ENCODE peak calls at places on chromosomes 6 and 20, in seven cellular contexts. U, O, D, S, J, B and Z are unnamed samples.

GRCh38 chr20:32114305-32114960 is 4.9 kb downstream of the TM9SF4 start:
- DNase-seq in U (no peak), O (no peak), D (no peak), S (no peak), J (no peak), B (no peak), Z (no peak)

GRCh38 chr6:90411292-90411781 is 114.7 kb upstream of the BACH2 start:
- DNase-seq in U (peak), O (no peak), D (no peak), S (no peak), J (no peak), B (peak), Z (no peak)

GRCh38 chr6:6916598-6916997 is 191.2 kb upstream of the RREB1 start:
- DNase-seq in U (no peak), O (no peak), D (no peak), S (no peak), J (peak), B (no peak), Z (no peak)

GRCh38 chr20:33832113-33832853 is 21.1 kb downstream of the CHMP4B start:
- DNase-seq in U (no peak), O (no peak), D (peak), S (no peak), J (no peak), B (no peak), Z (no peak)

GRCh38 chr6:125584468-125584939 is 164.9 kb upstream of the HEY2 start:
- DNase-seq in U (no peak), O (peak), D (peak), S (no peak), J (no peak), B (no peak), Z (no peak)

GRCh38 chr20:4161447-4162251 is 146.3 kb upstream of the RNF24 start:
- DNase-seq in U (no peak), O (no peak), D (no peak), S (no peak), J (no peak), B (no peak), Z (no peak)

GRCh38 chr6:48486876-48487275 is 375.9 kb upstream of the PTCHD4 start:
- DNase-seq in U (no peak), O (no peak), D (no peak), S (no peak), J (no peak), B (no peak), Z (no peak)

GRCh38 chr6:149107973-149108372 is 209.5 kb upstream of the TAB2 start:
- DNase-seq in U (no peak), O (no peak), D (no peak), S (no peak), J (no peak), B (no peak), Z (no peak)

GRCh38 chr6:42368156-42368555 is 83.6 kb downstream of the TRERF1 start:
- DNase-seq in U (no peak), O (no peak), D (no peak), S (no peak), J (no peak), B (no peak), Z (peak)

GRCh38 chr6:98044791-98045190 is 761.8 kb upstream of the MMS22L start:
- DNase-seq in U (no peak), O (no peak), D (no peak), S (no peak), J (no peak), B (no peak), Z (no peak)

GRCh38 chr20:6127825-6128224 is 5.0 kb upstream of the FERMT1 start:
- DNase-seq in U (no peak), O (no peak), D (no peak), S (no peak), J (no peak), B (no peak), Z (no peak)

GRCh38 chr6:152948150-152948768 is 34.6 kb downstream of the FBXO5 start:
- DNase-seq in U (no peak), O (peak), D (peak), S (no peak), J (peak), B (no peak), Z (no peak)

GRCh38 chr6:3750324-3751018 is 1.0 kb downstream of the PXDC1 start:
- DNase-seq in U (no peak), O (no peak), D (peak), S (peak), J (peak), B (no peak), Z (no peak)

GRCh38 chr6:83707829-83708545 is 914 bp downstream of the SNAP91 start:
- DNase-seq in U (no peak), O (no peak), D (peak), S (no peak), J (no peak), B (no peak), Z (no peak)

GRCh38 chr6:81693212-81693611 is 59.3 kb downstream of the TENT5A start:
- DNase-seq in U (no peak), O (no peak), D (no peak), S (no peak), J (no peak), B (no peak), Z (no peak)

GRCh38 chr6:40586800-40587201 is 363 bp downstream of the LRFN2 start:
- DNase-seq in U (no peak), O (no peak), D (peak), S (no peak), J (no peak), B (no peak), Z (no peak)

GRCh38 chr6:93036835-93037234 is 382.5 kb downstream of the EPHA7 start:
- DNase-seq in U (no peak), O (no peak), D (peak), S (no peak), J (peak), B (no peak), Z (no peak)

GRCh38 chr6:104941694-104942177 is 15.2 kb upstream of the LIN28B start:
- DNase-seq in U (no peak), O (no peak), D (peak), S (no peak), J (no peak), B (no peak), Z (no peak)

GRCh38 chr20:57190536-57191265 is 75.7 kb downstream of the BMP7 start:
- DNase-seq in U (no peak), O (no peak), D (no peak), S (no peak), J (no peak), B (no peak), Z (no peak)

GRCh38 chr20:8853805-8854338 is 215.0 kb upstream of the PLCB4 start:
- DNase-seq in U (no peak), O (peak), D (peak), S (no peak), J (peak), B (no peak), Z (no peak)

GRCh38 chr6:149723771-149724417 is 6.0 kb upstream of the LATS1 start:
- DNase-seq in U (peak), O (no peak), D (peak), S (no peak), J (peak), B (peak), Z (peak)

GRCh38 chr6:150490586-150490985 is 109.1 kb upstream of the PLEKHG1 start:
- DNase-seq in U (no peak), O (no peak), D (no peak), S (no peak), J (no peak), B (no peak), Z (no peak)

GRCh38 chr6:164243012-164243610 is 828.6 kb downstream of the QKI start:
- DNase-seq in U (no peak), O (no peak), D (no peak), S (no peak), J (no peak), B (no peak), Z (no peak)

GRCh38 chr20:23629017-23629541 is 8.7 kb downstream of the CST3 start:
- DNase-seq in U (no peak), O (no peak), D (no peak), S (peak), J (peak), B (no peak), Z (no peak)

GRCh38 chr20:38085031-38085430 is 51.5 kb downstream of the RPRD1B start:
- DNase-seq in U (no peak), O (no peak), D (no peak), S (no peak), J (no peak), B (no peak), Z (no peak)

GRCh38 chr20:41178904-41179432 is 41.6 kb downstream of the PLCG1 start:
- DNase-seq in U (no peak), O (peak), D (peak), S (peak), J (no peak), B (no peak), Z (no peak)

GRCh38 chr6:89862281-89862680 is 32.0 kb upstream of the GJA10 start:
- DNase-seq in U (no peak), O (no peak), D (no peak), S (no peak), J (no peak), B (no peak), Z (no peak)

GRCh38 chr6:45647341-45648138 is 269.8 kb upstream of the SUPT3H start:
- DNase-seq in U (no peak), O (no peak), D (no peak), S (no peak), J (no peak), B (no peak), Z (no peak)

GRCh38 chr20:4795394-4795793 is 73.7 kb downstream of the PRND start:
- DNase-seq in U (no peak), O (no peak), D (no peak), S (peak), J (peak), B (no peak), Z (peak)

GRCh38 chr20:45157977-45158376 is 16.7 kb upstream of the PI3 start:
- DNase-seq in U (no peak), O (no peak), D (no peak), S (no peak), J (peak), B (no peak), Z (no peak)